ENCODE peak calls at places on chromosomes 5 and 9, in four cellular contexts. One of them, this sample, is unnamed.

GRCh38 chr5:40198736-40199135 is 481.0 kb upstream of the PTGER4 start:
- DNase-seq in H1: no peak
- DNase-seq in H9: no peak
- DNase-seq in IMR-90: no peak
- DNase-seq in this sample: no peak

GRCh38 chr5:137448868-137449267 is 50.3 kb downstream of the SPOCK1 start:
- DNase-seq in H9: no peak
- DNase-seq in H1: no peak
- DNase-seq in IMR-90: no peak
- DNase-seq in this sample: peak; percentile 8

GRCh38 chr9:128383791-128384190 is 12.6 kb downstream of the URM1 start:
- DNase-seq in H9: no peak
- DNase-seq in IMR-90: no peak
- DNase-seq in H1: no peak
- DNase-seq in this sample: no peak

GRCh38 chr9:91515074-91515687 is 91.5 kb upstream of the NFIL3 start:
- DNase-seq in IMR-90: peak; percentile 96
- DNase-seq in H9: no peak
- DNase-seq in H1: no peak
- DNase-seq in this sample: peak; percentile 70

GRCh38 chr9:35828716-35829083 is at the start of gene FAM221B:
- DNase-seq in H1: no peak
- DNase-seq in H9: peak; percentile 86
- DNase-seq in IMR-90: no peak
- DNase-seq in this sample: peak; percentile 66

GRCh38 chr9:115250646-115251045 is 132.7 kb upstream of the TNC start:
- DNase-seq in IMR-90: peak; percentile 98
- DNase-seq in H9: peak; percentile 31
- DNase-seq in H1: no peak
- DNase-seq in this sample: peak; percentile 80

GRCh38 chr5:59592101-59592500 is 301.4 kb downstream of the PDE4D start:
- DNase-seq in IMR-90: peak; percentile 25
- DNase-seq in H1: no peak
- DNase-seq in H9: no peak
- DNase-seq in this sample: no peak

GRCh38 chr9:16352232-16352631 is 518.2 kb downstream of the BNC2 start:
- DNase-seq in H9: no peak
- DNase-seq in H1: no peak
- DNase-seq in IMR-90: no peak
- DNase-seq in this sample: no peak

GRCh38 chr5:16664368-16664767 is 47.6 kb upstream of the RETREG1 start:
- DNase-seq in H1: no peak
- DNase-seq in IMR-90: no peak
- DNase-seq in H9: no peak
- DNase-seq in this sample: no peak

GRCh38 chr5:32960340-32961065 is 249.4 kb downstream of the NPR3 start:
- DNase-seq in IMR-90: peak; percentile 24
- DNase-seq in H1: no peak
- DNase-seq in H9: no peak
- DNase-seq in this sample: peak; percentile 56

GRCh38 chr5:142170254-142170953 is 61.8 kb downstream of the NDFIP1 start:
- DNase-seq in H9: no peak
- DNase-seq in H1: no peak
- DNase-seq in IMR-90: no peak
- DNase-seq in this sample: peak; percentile 69

GRCh38 chr9:133112361-133113026 is 8.5 kb downstream of the RALGDS start:
- DNase-seq in H9: no peak
- DNase-seq in H1: no peak
- DNase-seq in IMR-90: no peak
- DNase-seq in this sample: no peak

GRCh38 chr9:127943746-127944145 is 6.1 kb upstream of the DPM2 start:
- DNase-seq in IMR-90: peak; percentile 73
- DNase-seq in H9: peak; percentile 93
- DNase-seq in H1: peak; percentile 79
- DNase-seq in this sample: peak; percentile 90

GRCh38 chr5:124130807-124131206 is 615.6 kb downstream of the ZNF608 start:
- DNase-seq in IMR-90: no peak
- DNase-seq in H1: no peak
- DNase-seq in H9: no peak
- DNase-seq in this sample: no peak

GRCh38 chr5:169139381-169140125 is 161.4 kb downstream of the SLIT3 start:
- DNase-seq in H1: no peak
- DNase-seq in IMR-90: no peak
- DNase-seq in H9: no peak
- DNase-seq in this sample: no peak

GRCh38 chr5:43006411-43007202 is 33.5 kb downstream of the ANXA2R start:
- DNase-seq in IMR-90: peak; percentile 31
- DNase-seq in H1: no peak
- DNase-seq in H9: no peak
- DNase-seq in this sample: no peak

GRCh38 chr9:110321055-110321454 is 16.6 kb downstream of the TXNDC8 start:
- DNase-seq in IMR-90: no peak
- DNase-seq in H1: no peak
- DNase-seq in H9: no peak
- DNase-seq in this sample: no peak

GRCh38 chr5:40410939-40411635 is 268.6 kb upstream of the PTGER4 start:
- DNase-seq in H1: no peak
- DNase-seq in IMR-90: peak; percentile 60
- DNase-seq in H9: no peak
- DNase-seq in this sample: no peak

GRCh38 chr5:165573445-165573844 is 2068.0 kb downstream of the MAT2B start:
- DNase-seq in H9: no peak
- DNase-seq in H1: no peak
- DNase-seq in IMR-90: peak; percentile 0
- DNase-seq in this sample: no peak

GRCh38 chr9:72858089-72858912 is 94.6 kb downstream of the ALDH1A1 start:
- DNase-seq in H9: no peak
- DNase-seq in H1: no peak
- DNase-seq in IMR-90: no peak
- DNase-seq in this sample: peak; percentile 74

GRCh38 chr9:89529243-89530030 is 31.5 kb upstream of the SEMA4D start:
- DNase-seq in H9: no peak
- DNase-seq in IMR-90: no peak
- DNase-seq in H1: no peak
- DNase-seq in this sample: no peak

GRCh38 chr5:16486679-16487078 is 21.1 kb upstream of the ZNF622 start:
- DNase-seq in H1: no peak
- DNase-seq in IMR-90: no peak
- DNase-seq in H9: no peak
- DNase-seq in this sample: no peak

GRCh38 chr9:115116620-115117284 is 1.2 kb downstream of the TNC start:
- DNase-seq in H9: no peak
- DNase-seq in H1: no peak
- DNase-seq in IMR-90: no peak
- DNase-seq in this sample: no peak

GRCh38 chr9:117411547-117411946 is 3.3 kb downstream of the ASTN2 start:
- DNase-seq in H1: no peak
- DNase-seq in H9: peak; percentile 80
- DNase-seq in IMR-90: peak; percentile 6
- DNase-seq in this sample: peak; percentile 86

GRCh38 chr5:150544606-150545219 is 36.8 kb downstream of the NDST1 start:
- DNase-seq in H1: peak; percentile 67
- DNase-seq in H9: peak; percentile 91
- DNase-seq in IMR-90: peak; percentile 31
- DNase-seq in this sample: peak; percentile 91

GRCh38 chr5:100823812-100824211 is 79.3 kb downstream of the ST8SIA4 start:
- DNase-seq in H9: no peak
- DNase-seq in H1: no peak
- DNase-seq in IMR-90: no peak
- DNase-seq in this sample: no peak
- H3K79me1 ChIP-seq in H9: no peaks in the 10 kb centered on the region
- H3K79me1 ChIP-seq in H1: no peaks in the 10 kb centered on the region
- H3K79me1 ChIP-seq in IMR-90: no peaks in the 10 kb centered on the region
- H3K79me1 ChIP-seq in this sample: no peaks in the 10 kb centered on the region

GRCh38 chr5:132417010-132417439 is 47.5 kb downstream of the SLC22A5 start:
- DNase-seq in H9: no peak
- DNase-seq in IMR-90: no peak
- DNase-seq in H1: no peak
- DNase-seq in this sample: no peak
- H2BK15ac ChIP-seq in H9: no peak overlapping the region
- H2BK15ac ChIP-seq in IMR-90: no peak overlapping the region
- H2BK15ac ChIP-seq in H1: peak overlapping the region; percentile 14
- H2BK15ac ChIP-seq in this sample: no peak overlapping the region

GRCh38 chr5:147522435-147522834 is 12.6 kb upstream of the DPYSL3 start:
- DNase-seq in H9: no peak
- DNase-seq in IMR-90: peak; percentile 83
- DNase-seq in H1: no peak
- DNase-seq in this sample: peak; percentile 68
- H4K5ac ChIP-seq in H9: no peak overlapping the region
- H4K5ac ChIP-seq in IMR-90: no peak overlapping the region
- H4K5ac ChIP-seq in H1: no peak overlapping the region
- H4K5ac ChIP-seq in this sample: no peak overlapping the region

GRCh38 chr5:148938535-148938907 is 112.1 kb downstream of the ADRB2 start:
- DNase-seq in H1: no peak
- DNase-seq in IMR-90: no peak
- DNase-seq in H9: no peak
- DNase-seq in this sample: peak; percentile 35

GRCh38 chr5:148937239-148937638 is 110.8 kb downstream of the ADRB2 start:
- DNase-seq in H1: no peak
- DNase-seq in IMR-90: peak; percentile 11
- DNase-seq in H9: no peak
- DNase-seq in this sample: no peak

GRCh38 chr5:148939676-148940075 is 113.3 kb downstream of the ADRB2 start:
- DNase-seq in H1: no peak
- DNase-seq in H9: no peak
- DNase-seq in IMR-90: peak; percentile 77
- DNase-seq in this sample: no peak

GRCh38 chr5:148937830-148938534 is 111.6 kb downstream of the ADRB2 start:
- DNase-seq in H1: no peak
- DNase-seq in H9: no peak
- DNase-seq in IMR-90: no peak
- DNase-seq in this sample: no peak

GRCh38 chr5:148941810-148942209 is 115.4 kb downstream of the ADRB2 start:
- DNase-seq in H1: no peak
- DNase-seq in H9: no peak
- DNase-seq in IMR-90: no peak
- DNase-seq in this sample: no peak
- H3K79me1 ChIP-seq in H1: no peaks in the 10 kb centered on the region
- H3K79me1 ChIP-seq in H9: no peaks in the 10 kb centered on the region
- H3K79me1 ChIP-seq in IMR-90: no peaks in the 10 kb centered on the region
- H3K79me1 ChIP-seq in this sample: no peaks in the 10 kb centered on the region

GRCh38 chr5:27026791-27027190 is 11.6 kb downstream of the CDH9 start:
- DNase-seq in IMR-90: no peak
- DNase-seq in H1: no peak
- DNase-seq in H9: no peak
- DNase-seq in this sample: no peak
- H2BK15ac ChIP-seq in IMR-90: no peak overlapping the region
- H2BK15ac ChIP-seq in H1: no peak overlapping the region
- H2BK15ac ChIP-seq in H9: no peak overlapping the region
- H2BK15ac ChIP-seq in this sample: no peak overlapping the region